ENCODE peak calls at places on chromosomes 5 and 9, in six cellular contexts. X is stimulated activated naive CD8-positive, alpha-beta T cell treated with anti-CD3 and anti-CD28 coated beads, Interleukin-15, Interleukin-2, amounts not matched to agents 100 U/mL and 50 U/mL, for 24 hours; O is right atrium auricular region; Y is right lobe of liver; J is AG08396; N is activated B cell treated with CpG ODN at 0.5 μM for 24 hours. H is an unnamed sample.

GRCh38 chr5:125874057-125874456 is 549.2 kb upstream of the GRAMD2B start:
- DNase-seq in X (no peak), O (no peak), Y (no peak), J (no peak), N (no peak), H (no peak)

GRCh38 chr5:102628449-102629175 is 126.5 kb upstream of the PAM start:
- DNase-seq in X (no peak), O (no peak), Y (no peak), J (peak), N (no peak), H (peak)

GRCh38 chr5:87268970-87269377 is 1.3 kb downstream of the RASA1 start:
- DNase-seq in X (no peak), O (no peak), Y (no peak), J (no peak), N (no peak), H (no peak)

GRCh38 chr5:1933364-1934055 is 50.8 kb upstream of the IRX4 start:
- DNase-seq in X (no peak), O (no peak), Y (no peak), J (no peak), N (no peak), H (no peak)

GRCh38 chr5:72451771-72452505 is 55.3 kb downstream of the ZNF366 start:
- DNase-seq in X (no peak), O (peak), Y (peak), J (no peak), N (no peak), H (peak)

GRCh38 chr9:69584746-69585145 is 87.4 kb downstream of the APBA1 start:
- DNase-seq in X (no peak), O (no peak), Y (no peak), J (no peak), N (no peak), H (no peak)

GRCh38 chr5:176355400-176356178 is 6.0 kb downstream of the KIAA1191 start:
- DNase-seq in X (no peak), O (no peak), Y (no peak), J (no peak), N (no peak), H (no peak)

GRCh38 chr5:9149988-9150387 is 395.9 kb downstream of the SEMA5A start:
- DNase-seq in X (no peak), O (no peak), Y (no peak), J (peak), N (no peak), H (no peak)

GRCh38 chr9:98222885-98223640 is 30.6 kb upstream of the CORO2A start:
- DNase-seq in X (no peak), O (no peak), Y (no peak), J (peak), N (no peak), H (no peak)

GRCh38 chr5:142977363-142978051 is 207.3 kb downstream of the ARHGAP26 start:
- DNase-seq in X (peak), O (no peak), Y (no peak), J (peak), N (no peak), H (peak)

GRCh38 chr9:91035825-91036208 is 234.2 kb downstream of the SYK start:
- DNase-seq in X (no peak), O (no peak), Y (no peak), J (no peak), N (no peak), H (no peak)

GRCh38 chr5:91095786-91096380 is 287.2 kb downstream of the ARRDC3 start:
- DNase-seq in X (no peak), O (no peak), Y (no peak), J (no peak), N (no peak), H (no peak)

GRCh38 chr5:42547146-42547545 is 123.9 kb downstream of the GHR start:
- DNase-seq in X (no peak), O (no peak), Y (no peak), J (peak), N (no peak), H (no peak)

GRCh38 chr5:509632-510185 is 14.5 kb downstream of the SLC9A3 start:
- DNase-seq in X (no peak), O (no peak), Y (no peak), J (no peak), N (no peak), H (no peak)

GRCh38 chr9:107999011-107999410 is 509.4 kb upstream of the KLF4 start:
- DNase-seq in X (no peak), O (no peak), Y (no peak), J (no peak), N (no peak), H (no peak)

GRCh38 chr9:136245194-136246150 is at the start of gene QSOX2:
- DNase-seq in X (peak), O (peak), Y (peak), J (peak), N (peak), H (peak)

GRCh38 chr5:172118891-172119290 is 69.1 kb downstream of the STK10 start:
- DNase-seq in X (no peak), O (no peak), Y (no peak), J (no peak), N (no peak), H (no peak)

GRCh38 chr9:133184971-133185370 is 21.3 kb upstream of the GBGT1 start:
- DNase-seq in X (peak), O (no peak), Y (no peak), J (peak), N (no peak), H (peak)

GRCh38 chr5:37668524-37669047 is 171.3 kb downstream of the GDNF start:
- DNase-seq in X (no peak), O (peak), Y (peak), J (peak), N (no peak), H (peak)

GRCh38 chr5:134079748-134080581 is 34.5 kb upstream of the TCF7 start:
- DNase-seq in X (peak), O (no peak), Y (no peak), J (no peak), N (no peak), H (no peak)

GRCh38 chr9:9352877-9353481 is 1259.8 kb downstream of the PTPRD start:
- DNase-seq in X (peak), O (no peak), Y (no peak), J (no peak), N (no peak), H (peak)

GRCh38 chr9:137918331-137919094 is 40.9 kb downstream of the CACNA1B start:
- DNase-seq in X (no peak), O (no peak), Y (no peak), J (no peak), N (no peak), H (no peak)

GRCh38 chr5:126384985-126385384 is 38.2 kb upstream of the GRAMD2B start:
- DNase-seq in X (no peak), O (no peak), Y (no peak), J (peak), N (no peak), H (no peak)

GRCh38 chr5:136249678-136250266 is 56.8 kb upstream of the SMIM32 start:
- DNase-seq in X (peak), O (no peak), Y (peak), J (peak), N (no peak), H (peak)

GRCh38 chr9:99352786-99353185 is 130.7 kb downstream of the SEC61B start:
- DNase-seq in X (no peak), O (no peak), Y (no peak), J (peak), N (no peak), H (no peak)

GRCh38 chr9:117120061-117120460 is 294.8 kb downstream of the ASTN2 start:
- DNase-seq in X (no peak), O (no peak), Y (no peak), J (no peak), N (no peak), H (no peak)

GRCh38 chr5:8058626-8059180 is 189.8 kb downstream of the MTRR start:
- DNase-seq in X (no peak), O (no peak), Y (no peak), J (no peak), N (no peak), H (no peak)

GRCh38 chr5:79582186-79582585 is 30.1 kb upstream of the TENT2 start:
- DNase-seq in X (no peak), O (no peak), Y (no peak), J (no peak), N (no peak), H (no peak)

GRCh38 chr9:115681599-115681998 is 472.0 kb upstream of the PAPPA start:
- DNase-seq in X (no peak), O (no peak), Y (no peak), J (no peak), N (no peak), H (no peak)

GRCh38 chr5:160398806-160399205 is 1.0 kb downstream of the FAM200C start:
- DNase-seq in X (no peak), O (no peak), Y (no peak), J (no peak), N (no peak), H (no peak)

GRCh38 chr5:149490599-149491187 is 60.5 kb downstream of the CSNK1A1 start:
- DNase-seq in X (no peak), O (no peak), Y (no peak), J (no peak), N (no peak), H (no peak)

GRCh38 chr5:139038618-139039305 is 159.4 kb downstream of the SIL1 start:
- DNase-seq in X (no peak), O (no peak), Y (no peak), J (no peak), N (no peak), H (peak)

GRCh38 chr9:105911104-105911911 is 217.0 kb downstream of the TMEM38B start:
- DNase-seq in X (no peak), O (no peak), Y (no peak), J (no peak), N (no peak), H (no peak)

GRCh38 chr5:14439087-14439841 is 142.3 kb upstream of the OTULINL start:
- DNase-seq in X (no peak), O (no peak), Y (no peak), J (no peak), N (no peak), H (no peak)

H was measured in NB4.